ENCODE peak calls at places on chromosome 2, in nine cellular contexts. F, I, Q, X, N, U, A, R and K are unnamed samples.

GRCh38 chr2:98805412-98806265 is 74.7 kb upstream of the MGAT4A start:
- DNase-seq in I (no peak), Q (peak; percentile 58), N (peak; percentile 44), A (peak; percentile 97), F (peak; percentile 48), R (no peak), X (no peak), U (peak; percentile 51), K (peak; percentile 58)

GRCh38 chr2:15546297-15547098 is 14.6 kb downstream of the NBAS start:
- DNase-seq in N (no peak), F (no peak), R (peak; percentile 28), X (no peak), I (no peak), U (no peak), A (no peak), Q (no peak), K (no peak)

GRCh38 chr2:234694244-234695013 is 197.5 kb upstream of the ARL4C start:
- DNase-seq in A (peak; percentile 69), U (peak; percentile 97), R (no peak), X (no peak), F (peak; percentile 72), N (peak; percentile 53), I (no peak), Q (no peak), K (peak; percentile 90)

GRCh38 chr2:37886745-37887144 is 38.3 kb upstream of the RMDN2 start:
- DNase-seq in U (peak; percentile 53), X (no peak), Q (no peak), A (no peak), N (no peak), I (no peak), R (no peak), F (peak; percentile 92), K (peak; percentile 45)

GRCh38 chr2:2870106-2870505 is 507.5 kb downstream of the EIPR1 start:
- DNase-seq in A (no peak), R (no peak), I (no peak), U (no peak), F (no peak), Q (peak; percentile 36), X (no peak), N (no peak), K (no peak)

GRCh38 chr2:120430957-120431356 is 85.0 kb downstream of the INHBB start:
- DNase-seq in X (no peak), R (no peak), Q (no peak), U (no peak), A (no peak), F (no peak), N (no peak), I (no peak), K (no peak)

GRCh38 chr2:43223412-43224040 is 2.9 kb downstream of the ZFP36L2 start:
- DNase-seq in A (peak; percentile 36), Q (no peak), U (peak; percentile 63), X (no peak), I (peak; percentile 57), F (peak; percentile 73), R (no peak), N (peak; percentile 26), K (no peak)

GRCh38 chr2:43423941-43424261 is 171.9 kb downstream of the THADA start:
- DNase-seq in N (no peak), I (no peak), X (no peak), Q (no peak), A (no peak), R (no peak), U (no peak), F (no peak), K (no peak)

GRCh38 chr2:128290356-128290755 is 28.3 kb downstream of the HS6ST1 start:
- DNase-seq in R (no peak), Q (no peak), A (no peak), N (peak; percentile 41), U (no peak), F (peak; percentile 24), I (no peak), X (no peak), K (no peak)